ENCODE peak calls at places on chromosomes 5 and 9, in five cellular contexts. D is right cardiac atrium, W is astrocyte of the spinal cord, I is AG09309, K is colonic mucosa. G is an unnamed sample.

GRCh38 chr5:1013238-1013947 is 4.8 kb downstream of the NKD2 start:
- DNase-seq in I (no peak), K (no peak), W (no peak), D (peak), G (no peak)

GRCh38 chr5:57191163-57191562 is 17.3 kb downstream of the GPBP1 start:
- DNase-seq in I (no peak), D (no peak), W (no peak), K (no peak), G (no peak)

GRCh38 chr5:82861705-82862104 is 215.5 kb downstream of the TMEM167A start:
- DNase-seq in I (peak), K (no peak), D (no peak), W (no peak), G (no peak)

GRCh38 chr9:29548436-29548835 is 1975.2 kb upstream of the C9orf72 start:
- DNase-seq in K (no peak), W (peak), D (no peak), I (no peak), G (no peak)

GRCh38 chr5:11166906-11167305 is 405.9 kb upstream of the DAP start:
- DNase-seq in D (no peak), K (no peak), I (no peak), W (peak), G (no peak)

GRCh38 chr9:114953917-114954316 is 23.5 kb upstream of the TNFSF8 start:
- DNase-seq in D (peak), K (peak), W (peak), I (peak), G (no peak)

GRCh38 chr5:56814963-56815656 is at the start of gene MAP3K1:
- DNase-seq in I (no peak), K (peak), D (peak), W (peak), G (peak)

GRCh38 chr5:124952079-124952478 is 205.6 kb upstream of the ZNF608 start:
- DNase-seq in K (no peak), D (no peak), I (no peak), W (no peak), G (no peak)

GRCh38 chr9:69502671-69503301 is 169.4 kb downstream of the APBA1 start:
- DNase-seq in I (no peak), W (peak), K (no peak), D (no peak), G (no peak)

GRCh38 chr9:134633362-134634142 is 8.1 kb upstream of the COL5A1 start:
- DNase-seq in W (no peak), I (no peak), D (peak), K (no peak), G (peak)

GRCh38 chr5:34057118-34057517 is 14.1 kb upstream of the C1QTNF3 start:
- DNase-seq in D (no peak), I (no peak), W (no peak), K (no peak), G (no peak)

GRCh38 chr5:125011014-125011413 is 264.6 kb upstream of the ZNF608 start:
- DNase-seq in W (no peak), K (no peak), D (no peak), I (no peak), G (no peak)

GRCh38 chr5:77419644-77420582 is 72.2 kb downstream of the WDR41 start:
- DNase-seq in I (no peak), K (no peak), W (no peak), D (no peak), G (no peak)

GRCh38 chr9:91421022-91421765 is 2.4 kb downstream of the NFIL3 start:
- DNase-seq in I (no peak), W (peak), K (peak), D (peak), G (peak)

GRCh38 chr5:146447734-146448380 is 724 bp downstream of the TCERG1 start:
- DNase-seq in W (peak), K (peak), D (no peak), I (peak), G (no peak)

GRCh38 chr5:170338933-170339779 is 41.6 kb upstream of the LCP2 start:
- DNase-seq in K (peak), W (no peak), D (no peak), I (no peak), G (no peak)

GRCh38 chr9:76529667-76530066 is 70.7 kb downstream of the GCNT1 start:
- DNase-seq in K (no peak), I (no peak), W (no peak), D (no peak), G (no peak)

GRCh38 chr5:167723254-167723871 is 568.1 kb upstream of the WWC1 start:
- DNase-seq in I (no peak), W (peak), K (peak), D (peak), G (peak)

GRCh38 chr5:80921026-80921425 is 39.1 kb upstream of the RASGRF2 start:
- DNase-seq in K (no peak), D (no peak), I (no peak), W (no peak), G (no peak)

GRCh38 chr9:73451003-73451402 is 299.3 kb downstream of the ANXA1 start:
- DNase-seq in I (no peak), K (no peak), D (no peak), W (no peak), G (no peak)

GRCh38 chr5:120605325-120606079 is 141.4 kb downstream of the PRR16 start:
- DNase-seq in W (no peak), D (no peak), I (no peak), K (no peak), G (no peak)

GRCh38 chr9:89592201-89592815 is 12.5 kb upstream of the GADD45G start:
- DNase-seq in W (no peak), D (no peak), I (no peak), K (no peak), G (no peak)
- H3K4me3 ChIP-seq in W (no peak), D (no peak), I (no peak), K (no peak), G (no peak)

GRCh38 chr5:8844206-8844605 is 701.7 kb downstream of the SEMA5A start:
- DNase-seq in K (no peak), W (no peak), I (no peak), D (no peak), G (no peak)

GRCh38 chr5:8844847-8845246 is 701.0 kb downstream of the SEMA5A start:
- DNase-seq in W (no peak), K (no peak), D (no peak), I (no peak), G (no peak)

GRCh38 chr5:8845316-8845715 is 700.6 kb downstream of the SEMA5A start:
- DNase-seq in I (no peak), K (no peak), D (no peak), W (peak), G (no peak)

GRCh38 chr5:8842906-8843590 is 702.8 kb downstream of the SEMA5A start:
- DNase-seq in W (peak), K (no peak), D (no peak), I (no peak), G (no peak)

GRCh38 chr5:8843766-8844165 is 702.1 kb downstream of the SEMA5A start:
- DNase-seq in W (peak), I (peak), K (no peak), D (no peak), G (no peak)
- H3K4me3 ChIP-seq in W (no peak), I (no peak), K (no peak), D (no peak), G (no peak)

DNA sequence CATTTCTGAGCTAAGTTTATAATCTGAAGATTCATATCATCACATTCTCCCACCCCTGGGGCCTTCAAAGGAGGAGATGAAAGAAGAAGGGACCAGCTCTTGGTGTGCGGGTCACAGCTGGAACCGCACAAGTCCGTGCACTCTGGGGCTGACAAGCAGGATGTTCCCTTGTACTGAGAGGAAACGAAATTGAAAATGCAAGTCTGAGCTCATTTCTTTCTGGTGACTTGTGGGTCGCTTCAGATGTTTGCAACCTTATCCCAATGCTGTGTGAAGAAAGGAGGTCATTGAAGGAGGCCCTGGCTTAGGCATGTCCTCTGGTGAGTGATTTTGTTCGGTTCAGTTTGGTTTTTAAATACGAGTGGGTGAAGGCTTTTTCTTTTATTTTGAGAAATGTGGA is 59.6 kb downstream of the C9orf152 start:
- DNase-seq in K (no peak), I (no peak), W (peak), D (peak), G (no peak)
- H3K4me3 ChIP-seq in K (no peak), I (no peak), W (no peak), D (no peak), G (no peak)

GRCh38 chr5:17252543-17252942 is 35.1 kb downstream of the BASP1 start:
- DNase-seq in I (no peak), W (peak), D (no peak), K (no peak), G (no peak)

GRCh38 chr5:17243287-17244063 is 26.0 kb downstream of the BASP1 start:
- DNase-seq in K (no peak), I (no peak), W (no peak), D (peak), G (no peak)

GRCh38 chr5:17248999-17249634 is 31.7 kb downstream of the BASP1 start:
- DNase-seq in I (peak), K (no peak), W (peak), D (no peak), G (no peak)
- H3K4me3 ChIP-seq in I (no peak), K (no peak), W (no peak), D (no peak), G (no peak)

DNA sequence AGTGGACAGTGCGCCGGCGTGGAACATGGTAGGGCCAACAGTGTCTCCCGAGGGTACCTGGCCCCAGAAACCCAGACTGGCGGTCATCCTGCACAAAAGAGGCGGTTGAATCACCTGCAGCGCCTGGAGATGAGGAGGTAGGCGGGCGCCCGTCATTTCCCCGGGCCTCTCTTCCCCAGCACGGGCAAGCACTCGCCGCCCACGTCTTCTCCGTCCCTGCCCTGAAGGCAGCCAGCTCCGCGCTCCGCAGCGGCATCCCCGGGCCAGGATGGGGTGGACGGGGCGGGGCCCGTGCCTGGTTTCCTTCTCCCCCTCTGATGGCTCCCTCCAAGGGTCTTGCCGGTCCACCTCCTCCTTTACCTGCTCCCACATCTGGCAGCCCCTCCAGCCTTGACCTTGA is 27.1 kb upstream of the N4BP3 start:
- DNase-seq in W (no peak), D (no peak), K (no peak), I (no peak), G (peak)
- H3K4me3 ChIP-seq in W (no peak), D (no peak), K (no peak), I (no peak), G (no peak)